ENCODE peak calls at places on chromosomes 16 and 17, in ten cellular contexts. One of them, this sample, is unnamed.

GRCh38 chr16:1997591-1998359 is 8.0 kb downstream of the SYNGR3 start:
- DNase-seq in mammary epithelial cell: no peak
- DNase-seq in heart left ventricle: no peak
- DNase-seq in HL-60: no peak
- DNase-seq in breast epithelium: no peak
- DNase-seq in AG04449: no peak
- DNase-seq in endodermal cell: no peak
- DNase-seq in AG10803: peak; percentile 84
- DNase-seq in Peyer's patch: no peak
- DNase-seq in GM06990: no peak
- DNase-seq in this sample: no peak

GRCh38 chr16:7532534-7532933 is 199.9 kb downstream of the RBFOX1 start:
- DNase-seq in mammary epithelial cell: no peak
- DNase-seq in heart left ventricle: no peak
- DNase-seq in HL-60: no peak
- DNase-seq in breast epithelium: no peak
- DNase-seq in AG04449: no peak
- DNase-seq in endodermal cell: no peak
- DNase-seq in AG10803: no peak
- DNase-seq in Peyer's patch: no peak
- DNase-seq in GM06990: no peak
- DNase-seq in this sample: no peak

GRCh38 chr17:31524926-31525800 is 133.7 kb downstream of the RAB11FIP4 start:
- DNase-seq in mammary epithelial cell: peak; percentile 81
- DNase-seq in heart left ventricle: peak; percentile 82
- DNase-seq in HL-60: peak; percentile 83
- DNase-seq in breast epithelium: peak; percentile 82
- DNase-seq in AG04449: peak; percentile 80
- DNase-seq in endodermal cell: peak; percentile 100
- DNase-seq in AG10803: peak; percentile 95
- DNase-seq in Peyer's patch: peak; percentile 96
- DNase-seq in GM06990: peak; percentile 68
- DNase-seq in this sample: peak; percentile 97

GRCh38 chr16:81189100-81189664 is 49.3 kb upstream of the BCO1 start:
- DNase-seq in mammary epithelial cell: no peak
- DNase-seq in heart left ventricle: peak; percentile 74
- DNase-seq in HL-60: no peak
- DNase-seq in breast epithelium: peak; percentile 47
- DNase-seq in AG04449: no peak
- DNase-seq in endodermal cell: no peak
- DNase-seq in AG10803: peak; percentile 56
- DNase-seq in Peyer's patch: peak; percentile 72
- DNase-seq in GM06990: no peak
- DNase-seq in this sample: peak; percentile 39

GRCh38 chr16:48613061-48613957 is 3.3 kb upstream of the N4BP1 start:
- DNase-seq in mammary epithelial cell: peak; percentile 11
- DNase-seq in heart left ventricle: no peak
- DNase-seq in HL-60: peak; percentile 60
- DNase-seq in breast epithelium: no peak
- DNase-seq in AG04449: peak; percentile 85
- DNase-seq in endodermal cell: peak; percentile 77
- DNase-seq in AG10803: peak; percentile 90
- DNase-seq in Peyer's patch: peak; percentile 75
- DNase-seq in GM06990: peak; percentile 30
- DNase-seq in this sample: peak; percentile 47

GRCh38 chr17:18039535-18040286 is 503 bp downstream of the GID4 start:
- DNase-seq in mammary epithelial cell: peak; percentile 41
- DNase-seq in heart left ventricle: peak; percentile 30
- DNase-seq in HL-60: no peak
- DNase-seq in breast epithelium: peak; percentile 24
- DNase-seq in AG04449: no peak
- DNase-seq in endodermal cell: peak; percentile 88
- DNase-seq in AG10803: no peak
- DNase-seq in Peyer's patch: peak; percentile 67
- DNase-seq in GM06990: no peak
- DNase-seq in this sample: peak; percentile 24

GRCh38 chr17:29107933-29108805 is 65.2 kb downstream of the PIPOX start:
- DNase-seq in mammary epithelial cell: no peak
- DNase-seq in heart left ventricle: peak; percentile 63
- DNase-seq in HL-60: no peak
- DNase-seq in breast epithelium: no peak
- DNase-seq in AG04449: no peak
- DNase-seq in endodermal cell: no peak
- DNase-seq in AG10803: no peak
- DNase-seq in Peyer's patch: no peak
- DNase-seq in GM06990: no peak
- DNase-seq in this sample: peak; percentile 20

GRCh38 chr16:3152022-3152272 is 17.1 kb downstream of the ZNF213 start:
- DNase-seq in mammary epithelial cell: no peak
- DNase-seq in heart left ventricle: peak; percentile 16
- DNase-seq in HL-60: peak; percentile 56
- DNase-seq in breast epithelium: no peak
- DNase-seq in AG04449: no peak
- DNase-seq in endodermal cell: peak; percentile 61
- DNase-seq in AG10803: no peak
- DNase-seq in Peyer's patch: no peak
- DNase-seq in GM06990: no peak
- DNase-seq in this sample: no peak

GRCh38 chr16:30163538-30163937 is 19.9 kb upstream of the CORO1A start:
- DNase-seq in mammary epithelial cell: no peak
- DNase-seq in heart left ventricle: no peak
- DNase-seq in HL-60: no peak
- DNase-seq in breast epithelium: no peak
- DNase-seq in AG04449: no peak
- DNase-seq in endodermal cell: no peak
- DNase-seq in AG10803: no peak
- DNase-seq in Peyer's patch: no peak
- DNase-seq in GM06990: no peak
- DNase-seq in this sample: no peak

GRCh38 chr17:7176870-7177209 is 2.3 kb downstream of the ASGR1 start:
- DNase-seq in mammary epithelial cell: no peak
- DNase-seq in heart left ventricle: no peak
- DNase-seq in HL-60: no peak
- DNase-seq in breast epithelium: no peak
- DNase-seq in AG04449: no peak
- DNase-seq in endodermal cell: no peak
- DNase-seq in AG10803: no peak
- DNase-seq in Peyer's patch: no peak
- DNase-seq in GM06990: no peak
- DNase-seq in this sample: peak; percentile 44

DNA sequence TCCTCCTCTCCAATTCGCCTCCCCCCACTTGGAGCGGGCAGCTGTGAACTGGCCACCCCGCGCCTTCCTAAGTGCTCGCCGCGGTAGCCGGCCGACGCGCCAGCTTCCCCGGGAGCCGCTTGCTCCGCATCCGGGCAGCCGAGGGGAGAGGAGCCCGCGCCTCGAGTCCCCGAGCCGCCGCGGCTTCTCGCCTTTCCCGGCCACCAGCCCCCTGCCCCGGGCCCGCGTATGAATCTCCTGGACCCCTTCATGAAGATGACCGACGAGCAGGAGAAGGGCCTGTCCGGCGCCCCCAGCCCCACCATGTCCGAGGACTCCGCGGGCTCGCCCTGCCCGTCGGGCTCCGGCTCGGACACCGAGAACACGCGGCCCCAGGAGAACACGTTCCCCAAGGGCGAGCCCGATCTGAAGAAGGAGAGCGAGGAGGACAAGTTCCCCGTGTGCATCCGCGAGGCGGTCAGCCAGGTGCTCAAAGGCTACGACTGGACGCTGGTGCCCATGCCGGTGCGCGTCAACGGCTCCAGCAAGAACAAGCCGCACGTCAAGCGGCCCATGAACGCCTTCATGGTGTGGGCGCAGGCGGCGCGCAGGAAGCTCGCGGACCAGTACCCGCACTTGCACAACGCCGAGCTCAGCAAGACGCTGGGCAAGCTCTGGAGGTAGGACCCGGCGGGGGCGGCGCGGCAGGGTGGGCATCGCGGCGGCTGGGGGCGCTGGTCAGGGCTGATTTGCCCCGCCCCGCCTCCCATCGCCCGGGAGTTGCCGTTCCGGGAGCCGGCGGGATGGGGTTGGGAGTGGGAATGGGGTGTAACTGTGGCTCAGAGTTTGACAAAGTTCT is 563 bp downstream of the SOX9 start:
- DNase-seq in mammary epithelial cell: peak; percentile 54
- DNase-seq in heart left ventricle: peak; percentile 51
- DNase-seq in HL-60: no peak
- DNase-seq in breast epithelium: no peak
- DNase-seq in AG04449: no peak
- DNase-seq in endodermal cell: peak; percentile 90
- DNase-seq in AG10803: peak; percentile 50
- DNase-seq in Peyer's patch: peak; percentile 51
- DNase-seq in GM06990: peak; percentile 68
- DNase-seq in this sample: peak; percentile 70
- TF ChIP-seq CTCF in mammary epithelial cell: peak; percentile 24
- TF ChIP-seq CTCF in heart left ventricle: peak; percentile 25
- TF ChIP-seq CTCF in HL-60: no peak
- TF ChIP-seq CTCF in breast epithelium: no peak
- TF ChIP-seq CTCF in AG04449: peak; percentile 9
- TF ChIP-seq CTCF in endodermal cell: peak; percentile 42
- TF ChIP-seq CTCF in AG10803: no peak
- TF ChIP-seq CTCF in Peyer's patch: no peak
- TF ChIP-seq CTCF in GM06990: no peak
- TF ChIP-seq CTCF in this sample: no peak

DNA sequence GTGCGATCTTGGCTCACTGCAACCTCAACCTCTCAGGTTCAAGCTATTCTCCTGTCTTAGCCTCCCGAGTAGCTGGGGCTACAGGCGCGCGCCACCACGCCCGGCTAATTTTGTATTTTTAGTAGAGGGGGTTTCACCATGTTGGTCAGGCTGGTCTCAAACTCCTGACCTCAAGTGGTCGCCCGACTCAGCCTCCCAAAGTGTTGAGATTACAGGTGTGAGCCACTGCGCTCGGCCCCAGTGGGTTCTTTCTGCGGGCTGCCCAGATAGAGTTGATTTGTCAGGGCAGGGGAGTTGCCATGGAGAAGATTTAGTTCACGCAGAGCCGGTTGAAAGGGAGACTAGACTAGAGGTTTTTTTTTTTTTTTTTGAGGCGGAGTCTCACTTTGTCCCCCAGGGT is 1.7 kb downstream of the TBCD start:
- DNase-seq in mammary epithelial cell: no peak
- DNase-seq in heart left ventricle: no peak
- DNase-seq in HL-60: no peak
- DNase-seq in breast epithelium: no peak
- DNase-seq in AG04449: no peak
- DNase-seq in endodermal cell: no peak
- DNase-seq in AG10803: no peak
- DNase-seq in Peyer's patch: no peak
- DNase-seq in GM06990: no peak
- DNase-seq in this sample: no peak
- H3K4me3 ChIP-seq in mammary epithelial cell: no peak overlapping the region
- H3K4me3 ChIP-seq in heart left ventricle: no peak overlapping the region
- H3K4me3 ChIP-seq in HL-60: no peak overlapping the region
- H3K4me3 ChIP-seq in breast epithelium: no peak overlapping the region
- H3K4me3 ChIP-seq in AG04449: no peak overlapping the region
- H3K4me3 ChIP-seq in endodermal cell: peak overlapping the region; percentile 91
- H3K4me3 ChIP-seq in AG10803: no peak overlapping the region
- H3K4me3 ChIP-seq in Peyer's patch: no peak overlapping the region
- H3K4me3 ChIP-seq in GM06990: no peak overlapping the region
- H3K4me3 ChIP-seq in this sample: no peak overlapping the region

DNA sequence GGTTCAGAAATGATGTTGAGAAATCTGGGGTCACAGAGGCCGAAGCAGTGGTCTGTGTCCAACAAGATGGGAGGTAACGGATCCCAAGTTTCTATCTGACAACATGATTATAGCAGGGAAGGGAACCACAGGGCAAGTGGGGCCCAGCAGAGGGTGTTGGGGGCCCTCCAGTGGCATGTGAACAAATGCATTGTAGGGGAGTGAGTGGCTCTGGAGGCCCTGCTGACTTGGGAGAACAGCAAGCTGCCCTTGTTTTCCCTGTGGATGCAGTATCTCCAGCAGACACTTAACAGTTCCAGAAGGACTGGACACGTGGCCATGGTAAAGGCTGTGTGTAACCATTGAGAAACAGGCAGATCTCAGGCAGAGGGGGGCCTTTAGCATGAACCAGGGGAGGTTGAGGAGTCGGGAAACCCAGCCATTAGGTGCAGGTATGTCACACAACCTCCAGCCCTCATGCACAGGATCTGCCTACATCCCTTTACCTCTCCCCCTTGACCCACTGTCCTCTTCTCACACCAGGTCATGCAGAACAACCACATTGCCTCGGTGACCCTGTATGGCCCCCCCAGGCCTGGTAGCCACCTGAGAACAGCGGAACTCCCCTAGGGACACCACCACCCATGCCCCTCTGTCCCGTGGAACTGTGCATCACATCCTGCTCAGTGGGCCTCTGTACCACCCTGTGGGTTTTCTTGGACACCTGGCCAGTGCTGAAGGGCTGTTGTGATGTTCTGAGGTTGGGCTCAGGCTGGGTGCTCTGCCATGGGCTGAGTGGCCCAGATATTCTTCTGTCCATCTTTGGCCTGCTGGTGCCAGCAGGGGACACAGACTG is 4.1 kb downstream of the B3GNT9 start:
- DNase-seq in mammary epithelial cell: no peak
- DNase-seq in heart left ventricle: no peak
- DNase-seq in HL-60: no peak
- DNase-seq in breast epithelium: no peak
- DNase-seq in AG04449: no peak
- DNase-seq in endodermal cell: no peak
- DNase-seq in AG10803: no peak
- DNase-seq in Peyer's patch: no peak
- DNase-seq in GM06990: no peak
- DNase-seq in this sample: no peak
- TF ChIP-seq CTCF in mammary epithelial cell: no peak
- TF ChIP-seq CTCF in heart left ventricle: no peak
- TF ChIP-seq CTCF in HL-60: no peak
- TF ChIP-seq CTCF in breast epithelium: no peak
- TF ChIP-seq CTCF in AG04449: no peak
- TF ChIP-seq CTCF in endodermal cell: no peak
- TF ChIP-seq CTCF in AG10803: peak; percentile 4
- TF ChIP-seq CTCF in Peyer's patch: no peak
- TF ChIP-seq CTCF in GM06990: no peak
- TF ChIP-seq CTCF in this sample: peak; percentile 32

DNA sequence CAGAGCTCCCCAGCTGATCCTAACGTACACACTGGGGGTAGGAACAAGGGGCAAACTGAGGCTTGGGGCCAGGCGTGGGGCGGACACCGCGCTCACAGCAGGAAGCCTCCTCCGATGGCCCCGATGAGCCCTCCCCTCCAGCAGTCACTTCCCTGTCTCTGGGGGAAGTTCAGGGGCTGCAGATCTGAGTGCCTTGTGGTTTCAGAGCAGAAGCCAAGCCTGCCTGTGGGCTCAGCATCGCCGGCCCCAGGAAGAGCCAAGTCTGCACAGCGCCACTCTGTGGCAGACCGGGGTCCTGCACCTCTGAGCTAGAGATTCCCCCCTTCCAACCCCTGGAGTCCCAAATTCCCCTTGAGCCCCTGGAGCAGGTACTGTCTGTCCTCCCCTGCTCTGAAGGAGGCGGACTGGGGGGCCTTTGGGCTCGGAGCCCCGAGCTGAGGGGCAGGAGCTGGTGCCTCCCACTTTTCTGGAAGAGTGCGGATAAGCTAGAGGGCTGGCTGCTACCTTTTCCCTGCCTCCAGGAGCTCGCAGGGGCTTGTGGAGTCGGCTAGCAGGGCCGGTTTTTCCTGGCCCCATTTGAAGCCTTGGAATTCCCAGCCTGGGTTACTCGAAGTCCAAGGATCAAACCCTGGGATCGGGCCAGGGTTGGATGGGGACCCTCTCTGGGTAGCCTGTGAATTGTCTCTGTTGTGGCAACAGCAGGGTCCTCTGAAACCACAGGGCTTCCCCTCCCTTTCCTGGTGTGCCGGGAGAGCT is 2.9 kb downstream of the GSE1 start:
- DNase-seq in mammary epithelial cell: peak; percentile 20
- DNase-seq in heart left ventricle: peak; percentile 76
- DNase-seq in HL-60: peak; percentile 91
- DNase-seq in breast epithelium: peak; percentile 71
- DNase-seq in AG04449: no peak
- DNase-seq in endodermal cell: peak; percentile 95
- DNase-seq in AG10803: peak; percentile 74
- DNase-seq in Peyer's patch: peak; percentile 92
- DNase-seq in GM06990: peak; percentile 76
- DNase-seq in this sample: peak; percentile 86
- H3K4me3 ChIP-seq in mammary epithelial cell: no peak overlapping the region
- H3K4me3 ChIP-seq in heart left ventricle: peak overlapping the region; percentile 82
- H3K4me3 ChIP-seq in HL-60: peak overlapping the region; percentile 64
- H3K4me3 ChIP-seq in breast epithelium: peak overlapping the region; percentile 79
- H3K4me3 ChIP-seq in AG04449: no peak overlapping the region
- H3K4me3 ChIP-seq in endodermal cell: peak overlapping the region; percentile 86
- H3K4me3 ChIP-seq in AG10803: peak overlapping the region; percentile 5
- H3K4me3 ChIP-seq in Peyer's patch: peak overlapping the region; percentile 20
- H3K4me3 ChIP-seq in GM06990: peak overlapping the region; percentile 39
- H3K4me3 ChIP-seq in this sample: no peak overlapping the region